ENCODE peak calls at places on chromosomes 6 and 20, in four cellular contexts. R is adrenal gland; M is activated CD4-positive, alpha-beta T cell treated with anti-CD3 and anti-CD28 coated beads, Interleukin-2, amount 10 ng/mL, durations not matched to agents 7 days and 5 days; B is NCI-H460. N is an unnamed sample.

GRCh38 chr20:12090920-12091319 is 173.2 kb downstream of the BTBD3 start:
- DNase-seq in M (no peak), B (no peak), R (no peak), N (no peak)

GRCh38 chr6:169886631-169887227 is 135.3 kb downstream of the ERMARD start:
- DNase-seq in B (no peak), M (no peak), R (no peak), N (no peak)

GRCh38 chr6:12815884-12816600 is 99.5 kb downstream of the PHACTR1 start:
- DNase-seq in M (no peak), R (no peak), B (no peak), N (no peak)

GRCh38 chr6:63121166-63121565 is 90.1 kb upstream of the FKBP1C start:
- DNase-seq in R (no peak), M (no peak), B (no peak), N (no peak)

GRCh38 chr20:5393218-5393870 is 76.6 kb upstream of the PROKR2 start:
- DNase-seq in M (no peak), R (no peak), B (no peak), N (no peak)

GRCh38 chr6:132399376-132400074 is 1.8 kb downstream of the MOXD1 start:
- DNase-seq in M (no peak), R (no peak), B (no peak), N (no peak)

GRCh38 chr6:7424967-7425807 is 35.6 kb downstream of the RIOK1 start:
- DNase-seq in R (peak), B (peak), M (no peak), N (no peak)

GRCh38 chr6:141744194-141744925 is 388.4 kb upstream of the GJE1 start:
- DNase-seq in M (no peak), R (no peak), B (no peak), N (no peak)

GRCh38 chr6:46715106-46715505 is 20.1 kb downstream of the PLA2G7 start:
- DNase-seq in B (no peak), R (no peak), M (no peak), N (no peak)

GRCh38 chr6:126811307-126811706 is 307.2 kb upstream of the RSPO3 start:
- DNase-seq in B (no peak), R (no peak), M (no peak), N (no peak)

GRCh38 chr6:116074732-116075387 is 14.2 kb upstream of the FRK start:
- DNase-seq in B (no peak), R (no peak), M (no peak), N (no peak)

GRCh38 chr6:149691201-149691600 is 26.7 kb downstream of the LATS1 start:
- DNase-seq in R (no peak), M (no peak), B (no peak), N (no peak)

GRCh38 chr6:16511048-16511660 is 250.1 kb downstream of the ATXN1 start:
- DNase-seq in M (no peak), R (no peak), B (peak), N (no peak)

GRCh38 chr6:40695114-40695513 is 108.0 kb upstream of the LRFN2 start:
- DNase-seq in M (no peak), R (no peak), B (no peak), N (no peak)

GRCh38 chr20:62808211-62808865 is 3.7 kb downstream of the OGFR start:
- DNase-seq in B (peak), M (peak), R (no peak), N (peak)

GRCh38 chr20:41476013-41476441 is 109.4 kb upstream of the EMILIN3 start:
- DNase-seq in B (no peak), R (peak), M (no peak), N (no peak)

GRCh38 chr6:113858067-113858604 is 991 bp downstream of the MARCKS start:
- DNase-seq in B (no peak), M (no peak), R (no peak), N (no peak)

GRCh38 chr6:88547768-88548167 is 381.6 kb upstream of the CNR1 start:
- DNase-seq in R (no peak), M (no peak), B (no peak), N (no peak)

GRCh38 chr20:35523298-35523888 is 6.1 kb downstream of the C20orf173 start:
- DNase-seq in R (no peak), B (no peak), M (peak), N (peak)

GRCh38 chr6:163133691-163134090 is 280.8 kb upstream of the QKI start:
- DNase-seq in R (no peak), B (no peak), M (no peak), N (no peak)

GRCh38 chr6:79048611-79049010 is 29.4 kb downstream of the PHIP start:
- DNase-seq in M (peak), R (no peak), B (peak), N (peak)

GRCh38 chr6:166005846-166006592 is 161.6 kb downstream of the TBXT start:
- DNase-seq in B (peak), R (peak), M (no peak), N (peak)

GRCh38 chr20:9147553-9148024 is 78.7 kb downstream of the PLCB4 start:
- DNase-seq in R (no peak), M (no peak), B (peak), N (no peak)

GRCh38 chr6:161415302-161415855 is 141.5 kb upstream of the AGPAT4 start:
- DNase-seq in M (no peak), R (no peak), B (no peak), N (no peak)

GRCh38 chr6:4369616-4370015 is 234.2 kb upstream of the ECI2 start:
- DNase-seq in M (no peak), B (no peak), R (no peak), N (no peak)

GRCh38 chr6:24330137-24330732 is 27.6 kb downstream of the DCDC2 start:
- DNase-seq in M (no peak), R (no peak), B (no peak), N (no peak)

GRCh38 chr6:54335871-54336270 is 27.6 kb downstream of the TINAG start:
- DNase-seq in M (no peak), B (peak), R (no peak), N (no peak)

GRCh38 chr6:14638932-14639875 is 521.6 kb downstream of the CD83 start:
- DNase-seq in R (no peak), B (no peak), M (no peak), N (no peak)

N was measured in DND-41.